ENCODE peak calls at places on chromosomes 4 and X, in nine cellular contexts. E is NCI-H748 treated with DMSO at 0.1 percent for 48 hours; A is activated CD8-positive, alpha-beta memory T cell treated with anti-CD3 and anti-CD28 coated beads for 4 hours; U is AG09319; W is OCI-M1; O is breast epithelium; Y is substantia nigra; R is amygdala; L is T-helper 9 cell. Z is an unnamed sample.

GRCh38 chr4:13151178-13151577 is 333.0 kb downstream of the RAB28 start:
- DNase-seq in E (no peak), A (no peak), U (no peak), W (no peak), O (no peak), Y (no peak), R (no peak), L (no peak), Z (no peak)

GRCh38 chr4:146134761-146135160 is 40.8 kb upstream of the LSM6 start:
- DNase-seq in E (no peak), A (no peak), U (no peak), W (no peak), O (peak), Y (peak), R (no peak), L (no peak), Z (peak)

GRCh38 chr4:114019276-114019971 is 40.0 kb upstream of the ARSJ start:
- DNase-seq in E (no peak), A (no peak), U (no peak), W (no peak), O (no peak), Y (no peak), R (no peak), L (no peak), Z (peak)

GRCh38 chrX:70754169-70754843 is 154.2 kb downstream of the TEX11 start:
- DNase-seq in E (no peak), A (no peak), U (no peak), W (peak), O (no peak), Y (no peak), R (no peak), L (no peak), Z (no peak)

GRCh38 chr4:6331018-6331417 is 61.4 kb downstream of the WFS1 start:
- DNase-seq in E (no peak), A (no peak), U (no peak), W (peak), O (no peak), Y (no peak), R (no peak), L (peak), Z (peak)

GRCh38 chr4:53813991-53814390 is 222.7 kb upstream of the LNX1 start:
- DNase-seq in E (no peak), A (no peak), U (no peak), W (no peak), O (no peak), Y (no peak), R (no peak), L (no peak), Z (no peak)

GRCh38 chrX:78199851-78200250 is 60.4 kb upstream of the TAF9B start:
- DNase-seq in E (no peak), A (no peak), U (no peak), W (peak), O (no peak), Y (no peak), R (no peak), L (no peak), Z (peak)

GRCh38 chr4:85952982-85953650 is 406.7 kb downstream of the MAPK10 start:
- DNase-seq in E (no peak), A (no peak), U (no peak), W (peak), O (no peak), Y (no peak), R (no peak), L (no peak), Z (peak)

GRCh38 chrX:139200793-139201192 is 329.7 kb upstream of the F9 start:
- DNase-seq in E (peak), A (no peak), U (peak), W (no peak), O (no peak), Y (no peak), R (no peak), L (no peak), Z (no peak)

GRCh38 chr4:5882947-5883346 is 9.9 kb downstream of the CRMP1 start:
- DNase-seq in E (no peak), A (no peak), U (no peak), W (no peak), O (no peak), Y (no peak), R (no peak), L (no peak), Z (no peak)

GRCh38 chrX:32774966-32775365 is 436.4 kb downstream of the DMD start:
- DNase-seq in E (no peak), A (no peak), U (no peak), W (no peak), O (no peak), Y (no peak), R (no peak), L (no peak), Z (no peak)

GRCh38 chr4:41256131-41256739 is 493 bp upstream of the UCHL1 start:
- DNase-seq in E (peak), A (no peak), U (no peak), W (no peak), O (no peak), Y (no peak), R (no peak), L (no peak), Z (peak)

GRCh38 chrX:337331-337831 is 18.8 kb upstream of the GTPBP6 start:
- DNase-seq in E (no peak), A (no peak), U (no peak), W (no peak), O (no peak), Y (no peak), R (no peak), L (no peak), Z (no peak)

GRCh38 chr4:126242679-126243390 is 928.1 kb downstream of the FAT4 start:
- DNase-seq in E (no peak), A (no peak), U (no peak), W (no peak), O (no peak), Y (no peak), R (no peak), L (no peak), Z (peak)

GRCh38 chr4:91990726-91991125 is 313.0 kb upstream of the GRID2 start:
- DNase-seq in E (no peak), A (no peak), U (no peak), W (peak), O (no peak), Y (no peak), R (no peak), L (no peak), Z (no peak)

GRCh38 chrX:153921070-153921469 is 5.0 kb downstream of the ARHGAP4 start:
- DNase-seq in E (no peak), A (no peak), U (no peak), W (no peak), O (no peak), Y (no peak), R (no peak), L (no peak), Z (no peak)

GRCh38 chr4:85929926-85930325 is 429.9 kb downstream of the MAPK10 start:
- DNase-seq in E (no peak), A (no peak), U (no peak), W (no peak), O (no peak), Y (no peak), R (no peak), L (no peak), Z (no peak)

GRCh38 chrX:70087857-70088256 is 25.6 kb downstream of the OTUD6A start:
- DNase-seq in E (no peak), A (no peak), U (no peak), W (peak), O (no peak), Y (no peak), R (no peak), L (no peak), Z (peak)

GRCh38 chr4:160299608-160300007 is 1196.7 kb downstream of the RAPGEF2 start:
- DNase-seq in E (peak), A (no peak), U (no peak), W (peak), O (no peak), Y (no peak), R (no peak), L (no peak), Z (no peak)

GRCh38 chr4:115944146-115944905 is 830.9 kb upstream of the NDST4 start:
- DNase-seq in E (no peak), A (no peak), U (no peak), W (no peak), O (no peak), Y (peak), R (no peak), L (no peak), Z (no peak)

GRCh38 chr4:164937576-164938270 is 39.7 kb downstream of the TRIM61 start:
- DNase-seq in E (no peak), A (no peak), U (no peak), W (peak), O (no peak), Y (peak), R (peak), L (no peak), Z (peak)

GRCh38 chr4:119580293-119580692 is 48.3 kb downstream of the PDE5A start:
- DNase-seq in E (no peak), A (no peak), U (no peak), W (no peak), O (no peak), Y (no peak), R (no peak), L (no peak), Z (no peak)

GRCh38 chrX:3713937-3714434 is 537 bp upstream of the PRKX start:
- DNase-seq in E (no peak), A (no peak), U (no peak), W (no peak), O (no peak), Y (no peak), R (no peak), L (no peak), Z (no peak)

GRCh38 chr4:40621229-40621591 is 8.5 kb downstream of the RBM47 start:
- DNase-seq in E (no peak), A (no peak), U (no peak), W (no peak), O (no peak), Y (no peak), R (no peak), L (no peak), Z (no peak)

GRCh38 chr4:142846105-142846728 is at the start of gene INPP4B:
- DNase-seq in E (peak), A (peak), U (no peak), W (no peak), O (peak), Y (peak), R (no peak), L (peak), Z (peak)

GRCh38 chrX:136725446-136726104 is 55.2 kb downstream of the ARHGEF6 start:
- DNase-seq in E (no peak), A (no peak), U (no peak), W (no peak), O (no peak), Y (no peak), R (no peak), L (no peak), Z (peak)

GRCh38 chr4:47002593-47002992 is 9.2 kb upstream of the GABRA4 start:
- DNase-seq in E (no peak), A (no peak), U (no peak), W (peak), O (no peak), Y (no peak), R (no peak), L (no peak), Z (peak)

GRCh38 chr4:37735578-37735977 is 49.4 kb upstream of the RELL1 start:
- DNase-seq in E (no peak), A (no peak), U (no peak), W (no peak), O (no peak), Y (no peak), R (no peak), L (no peak), Z (no peak)

GRCh38 chr4:7068883-7069282 is 1.0 kb upstream of the GRPEL1 start:
- DNase-seq in E (no peak), A (no peak), U (no peak), W (no peak), O (no peak), Y (no peak), R (no peak), L (no peak), Z (no peak)

GRCh38 chr4:149896428-149896827 is 80.8 kb upstream of the IQCM start:
- DNase-seq in E (peak), A (no peak), U (no peak), W (peak), O (no peak), Y (no peak), R (no peak), L (no peak), Z (peak)

GRCh38 chr4:123587983-123588494 is 191.4 kb downstream of the SPRY1 start:
- DNase-seq in E (peak), A (no peak), U (peak), W (no peak), O (no peak), Y (no peak), R (no peak), L (no peak), Z (peak)

GRCh38 chr4:48698029-48698901 is 81.8 kb downstream of the FRYL start:
- DNase-seq in E (no peak), A (no peak), U (peak), W (peak), O (no peak), Y (no peak), R (no peak), L (no peak), Z (peak)

GRCh38 chrX:108297290-108297689 is 140.9 kb downstream of the COL4A6 start:
- DNase-seq in E (no peak), A (no peak), U (no peak), W (no peak), O (no peak), Y (no peak), R (no peak), L (no peak), Z (no peak)

GRCh38 chr4:8849266-8850073 is 22.2 kb downstream of the HMX1 start:
- DNase-seq in E (no peak), A (no peak), U (no peak), W (no peak), O (no peak), Y (no peak), R (no peak), L (no peak), Z (no peak)

Z was measured in cardiac fibroblast.